ENCODE peak calls at places on chromosomes 16 and 17, in eight cellular contexts. R, Z, D, U, M, Q, I and Y are unnamed samples.

GRCh38 chr16:3458852-3459361 is 15.4 kb downstream of the NAA60 start:
- DNase-seq in R (peak; percentile 56), Z (peak; percentile 15), D (peak; percentile 39), U (peak; percentile 47), M (no peak), Q (no peak), I (no peak), Y (no peak)

GRCh38 chr17:52105601-52106000 is 52.9 kb downstream of the CA10 start:
- DNase-seq in R (no peak), Z (no peak), D (no peak), U (no peak), M (no peak), Q (no peak), I (no peak), Y (no peak)

GRCh38 chr16:86882586-86883280 is 304.4 kb downstream of the FOXL1 start:
- DNase-seq in R (no peak), Z (peak; percentile 88), D (peak; percentile 73), U (no peak), M (peak; percentile 63), Q (peak; percentile 70), I (no peak), Y (peak; percentile 51)

GRCh38 chr16:28092721-28093382 is 29.3 kb upstream of the GSG1L start:
- DNase-seq in R (no peak), Z (no peak), D (no peak), U (no peak), M (no peak), Q (no peak), I (no peak), Y (no peak)

GRCh38 chr17:30928584-30928983 is 6.8 kb downstream of the ADAP2 start:
- DNase-seq in R (no peak), Z (no peak), D (no peak), U (no peak), M (no peak), Q (no peak), I (no peak), Y (no peak)

GRCh38 chr17:81682565-81683207 is 911 bp downstream of the ARL16 start:
- DNase-seq in R (no peak), Z (peak; percentile 28), D (no peak), U (no peak), M (no peak), Q (no peak), I (no peak), Y (no peak)

GRCh38 chr16:31274831-31275816 is 15.3 kb downstream of the ITGAM start:
- DNase-seq in R (no peak), Z (no peak), D (no peak), U (no peak), M (no peak), Q (no peak), I (no peak), Y (no peak)

GRCh38 chr17:79844869-79845600 is 5.8 kb upstream of the CBX4 start:
- DNase-seq in R (peak; percentile 58), Z (no peak), D (no peak), U (no peak), M (no peak), Q (peak; percentile 49), I (no peak), Y (no peak)

GRCh38 chr17:57946798-57947358 is 8.3 kb downstream of the CUEDC1 start:
- DNase-seq in R (peak; percentile 66), Z (peak; percentile 78), D (peak; percentile 78), U (peak; percentile 57), M (peak; percentile 55), Q (peak; percentile 66), I (peak; percentile 52), Y (no peak)

GRCh38 chr16:50037791-50038190 is 12.8 kb downstream of the CNEP1R1 start:
- DNase-seq in R (no peak), Z (peak; percentile 13), D (peak; percentile 42), U (no peak), M (no peak), Q (peak; percentile 72), I (no peak), Y (no peak)

GRCh38 chr17:49996121-49996494 is 1.1 kb upstream of the DLX3 start:
- DNase-seq in R (no peak), Z (no peak), D (no peak), U (no peak), M (no peak), Q (no peak), I (no peak), Y (no peak)

GRCh38 chr16:71840052-71840451 is 5.7 kb upstream of the ATXN1L start:
- DNase-seq in R (no peak), Z (no peak), D (no peak), U (no peak), M (no peak), Q (peak; percentile 18), I (no peak), Y (peak; percentile 51)

GRCh38 chr17:49076575-49077384 is 55.8 kb upstream of the B4GALNT2 start:
- DNase-seq in R (peak; percentile 44), Z (peak; percentile 90), D (peak; percentile 80), U (no peak), M (peak; percentile 53), Q (peak; percentile 88), I (no peak), Y (peak; percentile 55)

GRCh38 chr16:86663691-86664517 is 85.6 kb downstream of the FOXL1 start:
- DNase-seq in R (peak; percentile 8), Z (peak; percentile 28), D (peak; percentile 86), U (no peak), M (no peak), Q (peak; percentile 63), I (no peak), Y (no peak)

GRCh38 chr16:89036776-89037175 is 56.9 kb upstream of the ACSF3 start:
- DNase-seq in R (no peak), Z (no peak), D (no peak), U (no peak), M (no peak), Q (no peak), I (no peak), Y (no peak)

GRCh38 chr16:66871840-66872239 is 8.5 kb upstream of the PDP2 start:
- DNase-seq in R (no peak), Z (no peak), D (no peak), U (no peak), M (no peak), Q (no peak), I (no peak), Y (no peak)

GRCh38 chr16:30355144-30355953 is at the start of gene CD2BP2:
- DNase-seq in R (peak; percentile 100), Z (peak; percentile 100), D (peak; percentile 100), U (peak; percentile 97), M (peak; percentile 99), Q (peak; percentile 100), I (peak; percentile 97), Y (peak; percentile 99)

GRCh38 chr16:77511053-77511452 is 76.2 kb upstream of the ADAMTS18 start:
- DNase-seq in R (no peak), Z (no peak), D (no peak), U (no peak), M (no peak), Q (no peak), I (no peak), Y (no peak)

GRCh38 chr16:717651-718245 is 2.8 kb downstream of the METRN start:
- DNase-seq in R (no peak), Z (no peak), D (no peak), U (no peak), M (no peak), Q (no peak), I (no peak), Y (no peak)

GRCh38 chr16:75306102-75306762 is 54.8 kb upstream of the BCAR1 start:
- DNase-seq in R (peak; percentile 88), Z (peak; percentile 47), D (peak; percentile 19), U (no peak), M (no peak), Q (no peak), I (peak; percentile 10), Y (no peak)

GRCh38 chr16:23384878-23385277 is 68.1 kb downstream of the COG7 start:
- DNase-seq in R (no peak), Z (no peak), D (no peak), U (no peak), M (no peak), Q (no peak), I (peak; percentile 66), Y (no peak)

GRCh38 chr17:44386182-44386525 is 3.3 kb downstream of the ITGA2B start:
- DNase-seq in R (no peak), Z (no peak), D (no peak), U (no peak), M (no peak), Q (no peak), I (no peak), Y (no peak)
- H3K4me3 ChIP-seq in R (no peak overlapping the region), Z (no peak overlapping the region), D (no peak overlapping the region), U (no peak overlapping the region), M (peak overlapping the region; percentile 65), Q (peak overlapping the region; percentile 35), I (peak overlapping the region; percentile 29), Y (no peak overlapping the region)

GRCh38 chr17:13933597-13934276 is 135.6 kb upstream of the COX10 start:
- DNase-seq in R (no peak), Z (no peak), D (no peak), U (no peak), M (no peak), Q (no peak), I (no peak), Y (no peak)

GRCh38 chr17:13931111-13931526 is 138.2 kb upstream of the COX10 start:
- DNase-seq in R (no peak), Z (peak; percentile 19), D (peak; percentile 62), U (peak; percentile 41), M (no peak), Q (peak; percentile 70), I (peak; percentile 27), Y (peak; percentile 23)

GRCh38 chr17:13931752-13932477 is 137.4 kb upstream of the COX10 start:
- DNase-seq in R (no peak), Z (peak; percentile 3), D (peak; percentile 61), U (peak; percentile 84), M (no peak), Q (peak; percentile 74), I (peak; percentile 25), Y (no peak)
- TF ChIP-seq CTCF in R (no peak), Z (no peak), D (no peak), U (no peak), M (no peak), Q (no peak), I (no peak), Y (no peak)

DNA sequence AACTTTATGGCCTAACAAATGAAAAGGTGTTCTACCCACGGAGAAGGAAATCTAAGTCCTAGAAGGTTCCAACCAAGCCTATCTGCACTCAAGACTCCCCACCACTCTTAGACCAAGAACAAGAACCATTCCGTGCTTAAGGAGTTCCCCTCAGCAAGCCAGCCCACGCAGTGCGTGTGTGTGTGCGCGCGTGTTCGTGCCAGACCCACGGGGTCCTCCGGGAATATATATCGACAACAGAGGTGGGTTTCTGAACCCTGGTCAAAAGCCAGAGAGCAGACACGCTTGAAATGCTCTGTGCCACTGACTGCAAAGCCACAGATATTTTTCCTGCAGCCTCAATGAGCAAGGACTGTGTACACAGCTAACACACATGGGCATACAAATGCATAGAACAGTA is 70.7 kb downstream of the SLC39A11 start:
- DNase-seq in R (no peak), Z (no peak), D (no peak), U (no peak), M (no peak), Q (no peak), I (no peak), Y (no peak)
- H3K4me3 ChIP-seq in R (no peak overlapping the region), Z (no peak overlapping the region), D (no peak overlapping the region), U (no peak overlapping the region), M (no peak overlapping the region), Q (no peak overlapping the region), I (no peak overlapping the region), Y (no peak overlapping the region)

DNA sequence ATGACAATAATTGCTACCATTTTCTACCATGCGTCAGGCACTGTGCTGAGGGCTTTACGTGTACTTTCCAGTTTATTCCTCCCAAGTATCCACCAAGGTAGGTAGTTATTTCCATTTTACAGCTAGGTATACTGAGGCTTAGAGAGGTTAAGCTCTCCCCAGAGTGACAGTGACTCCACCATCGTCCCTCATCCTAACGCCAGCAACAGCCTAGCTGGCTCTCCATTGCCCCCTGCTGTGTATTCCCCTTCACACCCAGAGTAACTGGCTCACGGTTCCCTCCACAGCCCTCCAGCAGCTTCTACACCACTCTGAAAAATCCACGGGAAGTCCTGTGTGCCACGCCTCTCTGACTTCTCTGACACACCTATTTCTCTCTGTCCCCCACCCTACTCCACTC is 7.1 kb upstream of the ASGR1 start:
- DNase-seq in R (peak; percentile 53), Z (no peak), D (no peak), U (no peak), M (no peak), Q (no peak), I (no peak), Y (no peak)
- TF ChIP-seq CTCF in R (no peak), Z (peak; percentile 22), D (peak; percentile 21), U (no peak), M (peak; percentile 39), Q (peak; percentile 31), I (no peak), Y (peak; percentile 21)